ENCODE peak calls at places on chromosome 15, in nine cellular contexts. One of them, this sample, is unnamed.

GRCh38 chr15:96352594-96353377 is 22.3 kb downstream of the NR2F2 start:
- DNase-seq in thoracic aorta: no peak
- DNase-seq in fibroblast of lung: peak
- DNase-seq in left ventricle myocardium inferior: no peak
- DNase-seq in HCT116: no peak
- DNase-seq in endodermal cell: no peak
- DNase-seq in Panc1: no peak
- DNase-seq in dorsolateral prefrontal cortex: no peak
- DNase-seq in hepatocyte: no peak
- DNase-seq in this sample: no peak

GRCh38 chr15:43287254-43287653 is 20.5 kb upstream of the TGM5 start:
- DNase-seq in thoracic aorta: no peak
- DNase-seq in fibroblast of lung: no peak
- DNase-seq in left ventricle myocardium inferior: no peak
- DNase-seq in HCT116: no peak
- DNase-seq in endodermal cell: no peak
- DNase-seq in Panc1: no peak
- DNase-seq in dorsolateral prefrontal cortex: no peak
- DNase-seq in hepatocyte: no peak
- DNase-seq in this sample: no peak

GRCh38 chr15:29815000-29815704 is 7.1 kb downstream of the TJP1 start:
- DNase-seq in thoracic aorta: no peak
- DNase-seq in fibroblast of lung: peak
- DNase-seq in left ventricle myocardium inferior: no peak
- DNase-seq in HCT116: no peak
- DNase-seq in endodermal cell: peak
- DNase-seq in Panc1: no peak
- DNase-seq in dorsolateral prefrontal cortex: no peak
- DNase-seq in hepatocyte: peak
- DNase-seq in this sample: no peak

GRCh38 chr15:80169768-80170357 is 17.1 kb downstream of the FAH start:
- DNase-seq in thoracic aorta: no peak
- DNase-seq in fibroblast of lung: no peak
- DNase-seq in left ventricle myocardium inferior: no peak
- DNase-seq in HCT116: no peak
- DNase-seq in endodermal cell: no peak
- DNase-seq in Panc1: no peak
- DNase-seq in dorsolateral prefrontal cortex: no peak
- DNase-seq in hepatocyte: no peak
- DNase-seq in this sample: no peak

GRCh38 chr15:94563455-94563854 is 332.1 kb downstream of the MCTP2 start:
- DNase-seq in thoracic aorta: no peak
- DNase-seq in fibroblast of lung: no peak
- DNase-seq in left ventricle myocardium inferior: no peak
- DNase-seq in HCT116: no peak
- DNase-seq in endodermal cell: no peak
- DNase-seq in Panc1: no peak
- DNase-seq in dorsolateral prefrontal cortex: no peak
- DNase-seq in hepatocyte: no peak
- DNase-seq in this sample: no peak

GRCh38 chr15:101322849-101323477 is 27.9 kb upstream of the SNRPA1 start:
- DNase-seq in thoracic aorta: no peak
- DNase-seq in fibroblast of lung: no peak
- DNase-seq in left ventricle myocardium inferior: no peak
- DNase-seq in HCT116: no peak
- DNase-seq in endodermal cell: peak
- DNase-seq in Panc1: no peak
- DNase-seq in dorsolateral prefrontal cortex: peak
- DNase-seq in hepatocyte: no peak
- DNase-seq in this sample: no peak

GRCh38 chr15:39179980-39180379 is 400.9 kb upstream of the THBS1 start:
- DNase-seq in thoracic aorta: no peak
- DNase-seq in fibroblast of lung: no peak
- DNase-seq in left ventricle myocardium inferior: no peak
- DNase-seq in HCT116: no peak
- DNase-seq in endodermal cell: no peak
- DNase-seq in Panc1: no peak
- DNase-seq in dorsolateral prefrontal cortex: no peak
- DNase-seq in hepatocyte: no peak
- DNase-seq in this sample: no peak

GRCh38 chr15:44186724-44187123 is 8.3 kb downstream of the FRMD5 start:
- DNase-seq in thoracic aorta: no peak
- DNase-seq in fibroblast of lung: no peak
- DNase-seq in left ventricle myocardium inferior: no peak
- DNase-seq in HCT116: no peak
- DNase-seq in endodermal cell: no peak
- DNase-seq in Panc1: no peak
- DNase-seq in dorsolateral prefrontal cortex: no peak
- DNase-seq in hepatocyte: no peak
- DNase-seq in this sample: no peak

GRCh38 chr15:95615436-95615835 is 715.1 kb upstream of the NR2F2 start:
- DNase-seq in thoracic aorta: no peak
- DNase-seq in fibroblast of lung: no peak
- DNase-seq in left ventricle myocardium inferior: no peak
- DNase-seq in HCT116: no peak
- DNase-seq in endodermal cell: no peak
- DNase-seq in Panc1: no peak
- DNase-seq in dorsolateral prefrontal cortex: no peak
- DNase-seq in hepatocyte: no peak
- DNase-seq in this sample: no peak

GRCh38 chr15:39344662-39345141 is 236.2 kb upstream of the THBS1 start:
- DNase-seq in thoracic aorta: no peak
- DNase-seq in fibroblast of lung: no peak
- DNase-seq in left ventricle myocardium inferior: no peak
- DNase-seq in HCT116: no peak
- DNase-seq in endodermal cell: no peak
- DNase-seq in Panc1: no peak
- DNase-seq in dorsolateral prefrontal cortex: no peak
- DNase-seq in hepatocyte: no peak
- DNase-seq in this sample: no peak

GRCh38 chr15:93543093-93543492 is 454.1 kb upstream of the RGMA start:
- DNase-seq in thoracic aorta: no peak
- DNase-seq in fibroblast of lung: no peak
- DNase-seq in left ventricle myocardium inferior: no peak
- DNase-seq in HCT116: no peak
- DNase-seq in endodermal cell: no peak
- DNase-seq in Panc1: no peak
- DNase-seq in dorsolateral prefrontal cortex: no peak
- DNase-seq in hepatocyte: no peak
- DNase-seq in this sample: no peak

GRCh38 chr15:37058316-37058985 is 41.9 kb downstream of the MEIS2 start:
- DNase-seq in thoracic aorta: no peak
- DNase-seq in fibroblast of lung: peak
- DNase-seq in left ventricle myocardium inferior: no peak
- DNase-seq in HCT116: no peak
- DNase-seq in endodermal cell: peak
- DNase-seq in Panc1: no peak
- DNase-seq in dorsolateral prefrontal cortex: no peak
- DNase-seq in hepatocyte: peak
- DNase-seq in this sample: no peak

GRCh38 chr15:37056894-37057205 is 43.5 kb downstream of the MEIS2 start:
- DNase-seq in thoracic aorta: no peak
- DNase-seq in fibroblast of lung: peak
- DNase-seq in left ventricle myocardium inferior: no peak
- DNase-seq in HCT116: no peak
- DNase-seq in endodermal cell: no peak
- DNase-seq in Panc1: no peak
- DNase-seq in dorsolateral prefrontal cortex: no peak
- DNase-seq in hepatocyte: no peak
- DNase-seq in this sample: no peak

GRCh38 chr15:37059051-37059450 is 41.3 kb downstream of the MEIS2 start:
- DNase-seq in thoracic aorta: no peak
- DNase-seq in fibroblast of lung: peak
- DNase-seq in left ventricle myocardium inferior: no peak
- DNase-seq in HCT116: peak
- DNase-seq in endodermal cell: no peak
- DNase-seq in Panc1: no peak
- DNase-seq in dorsolateral prefrontal cortex: no peak
- DNase-seq in hepatocyte: peak
- DNase-seq in this sample: peak

GRCh38 chr15:37056168-37056893 is 44.0 kb downstream of the MEIS2 start:
- DNase-seq in thoracic aorta: no peak
- DNase-seq in fibroblast of lung: peak
- DNase-seq in left ventricle myocardium inferior: peak
- DNase-seq in HCT116: no peak
- DNase-seq in endodermal cell: no peak
- DNase-seq in Panc1: no peak
- DNase-seq in dorsolateral prefrontal cortex: no peak
- DNase-seq in hepatocyte: no peak
- DNase-seq in this sample: no peak

DNA sequence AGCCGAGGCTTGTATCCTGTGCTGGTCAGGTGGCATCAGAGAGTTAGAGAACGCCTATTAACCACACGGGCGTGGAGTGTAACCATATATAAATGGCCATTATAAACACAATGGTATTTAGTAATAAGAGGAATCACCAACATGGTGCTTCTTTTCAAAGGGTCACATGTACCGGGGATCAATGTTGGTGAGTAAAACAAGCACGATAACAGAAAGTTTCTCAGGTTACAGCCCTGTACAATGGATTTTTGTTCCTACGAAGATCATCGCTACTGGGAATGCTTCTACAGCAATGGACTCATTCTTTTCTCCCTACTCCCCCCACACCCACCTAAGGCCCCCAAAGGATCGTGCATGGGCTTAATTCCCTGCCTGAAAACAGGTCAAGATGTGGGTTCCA is 42.5 kb downstream of the MEIS2 start:
- DNase-seq in thoracic aorta: no peak
- DNase-seq in fibroblast of lung: peak
- DNase-seq in left ventricle myocardium inferior: no peak
- DNase-seq in HCT116: no peak
- DNase-seq in endodermal cell: no peak
- DNase-seq in Panc1: no peak
- DNase-seq in dorsolateral prefrontal cortex: no peak
- DNase-seq in hepatocyte: no peak
- DNase-seq in this sample: no peak
- H3K27ac ChIP-seq in thoracic aorta: no peak
- H3K27ac ChIP-seq in fibroblast of lung: no peak
- H3K27ac ChIP-seq in left ventricle myocardium inferior: peak
- H3K27ac ChIP-seq in HCT116: no peak
- H3K27ac ChIP-seq in endodermal cell: peak
- H3K27ac ChIP-seq in Panc1: no peak
- H3K27ac ChIP-seq in dorsolateral prefrontal cortex: no peak
- H3K27ac ChIP-seq in hepatocyte: peak
- H3K27ac ChIP-seq in this sample: no peak

GRCh38 chr15:58842713-58843396 is 71.8 kb downstream of the MINDY2 start:
- DNase-seq in thoracic aorta: no peak
- DNase-seq in fibroblast of lung: no peak
- DNase-seq in left ventricle myocardium inferior: no peak
- DNase-seq in HCT116: no peak
- DNase-seq in endodermal cell: no peak
- DNase-seq in Panc1: no peak
- DNase-seq in dorsolateral prefrontal cortex: no peak
- DNase-seq in hepatocyte: no peak
- DNase-seq in this sample: no peak

GRCh38 chr15:58840048-58840447 is 68.9 kb downstream of the MINDY2 start:
- DNase-seq in thoracic aorta: no peak
- DNase-seq in fibroblast of lung: peak
- DNase-seq in left ventricle myocardium inferior: no peak
- DNase-seq in HCT116: no peak
- DNase-seq in endodermal cell: no peak
- DNase-seq in Panc1: no peak
- DNase-seq in dorsolateral prefrontal cortex: no peak
- DNase-seq in hepatocyte: no peak
- DNase-seq in this sample: no peak

DNA sequence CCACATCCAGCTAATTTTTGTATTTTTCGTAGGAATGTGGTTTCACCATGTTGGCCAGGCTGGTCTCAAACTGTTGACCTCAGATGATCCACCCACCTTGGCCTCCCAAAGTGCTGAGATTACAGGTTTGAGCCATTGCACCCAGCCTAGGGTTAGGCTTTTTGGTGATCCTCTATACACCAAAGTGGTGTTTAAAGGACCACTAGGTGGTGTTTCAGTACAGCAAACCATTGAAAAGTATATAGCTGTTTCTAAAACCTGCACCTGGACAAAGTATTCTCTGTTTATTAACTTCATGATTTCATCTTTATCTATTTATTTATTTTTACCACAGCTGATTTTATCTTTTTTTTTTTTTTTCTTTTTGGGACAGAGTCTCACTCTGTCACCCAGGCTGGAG is 68.4 kb downstream of the MINDY2 start:
- DNase-seq in thoracic aorta: no peak
- DNase-seq in fibroblast of lung: no peak
- DNase-seq in left ventricle myocardium inferior: no peak
- DNase-seq in HCT116: no peak
- DNase-seq in endodermal cell: no peak
- DNase-seq in Panc1: no peak
- DNase-seq in dorsolateral prefrontal cortex: no peak
- DNase-seq in hepatocyte: no peak
- DNase-seq in this sample: peak
- TF ChIP-seq CTCF in thoracic aorta: no peak
- TF ChIP-seq CTCF in fibroblast of lung: peak
- TF ChIP-seq CTCF in left ventricle myocardium inferior: peak
- TF ChIP-seq CTCF in HCT116: peak
- TF ChIP-seq CTCF in endodermal cell: peak
- TF ChIP-seq CTCF in Panc1: peak
- TF ChIP-seq CTCF in dorsolateral prefrontal cortex: no peak
- TF ChIP-seq CTCF in hepatocyte: peak
- TF ChIP-seq CTCF in this sample: peak

DNA sequence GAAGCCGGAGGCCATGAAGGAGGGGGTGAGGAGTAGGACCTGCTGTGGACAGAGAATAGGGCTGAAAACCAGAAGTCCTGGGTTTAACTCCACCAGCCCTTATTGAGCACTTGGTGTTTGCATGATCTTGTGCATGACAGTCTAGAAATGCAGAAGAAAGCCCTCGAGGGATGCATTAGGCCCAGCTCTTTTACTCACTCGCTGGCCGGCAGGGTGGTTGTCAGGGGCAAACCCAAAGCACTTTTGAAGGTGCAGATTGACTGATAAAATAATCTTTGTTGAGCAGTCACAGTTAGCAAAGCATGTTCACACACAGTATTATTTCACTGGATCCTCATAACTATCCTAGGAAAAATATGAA is 55.3 kb downstream of the CORO2B start:
- DNase-seq in thoracic aorta: no peak
- DNase-seq in fibroblast of lung: no peak
- DNase-seq in left ventricle myocardium inferior: no peak
- DNase-seq in HCT116: no peak
- DNase-seq in endodermal cell: no peak
- DNase-seq in Panc1: no peak
- DNase-seq in dorsolateral prefrontal cortex: no peak
- DNase-seq in hepatocyte: no peak
- DNase-seq in this sample: no peak
- H3K27ac ChIP-seq in thoracic aorta: no peak
- H3K27ac ChIP-seq in fibroblast of lung: no peak
- H3K27ac ChIP-seq in left ventricle myocardium inferior: peak
- H3K27ac ChIP-seq in HCT116: no peak
- H3K27ac ChIP-seq in endodermal cell: no peak
- H3K27ac ChIP-seq in Panc1: no peak
- H3K27ac ChIP-seq in dorsolateral prefrontal cortex: peak
- H3K27ac ChIP-seq in hepatocyte: no peak
- H3K27ac ChIP-seq in this sample: no peak

GRCh38 chr15:61528590-61528929 is 299.5 kb upstream of the RORA start:
- DNase-seq in thoracic aorta: no peak
- DNase-seq in fibroblast of lung: no peak
- DNase-seq in left ventricle myocardium inferior: no peak
- DNase-seq in HCT116: no peak
- DNase-seq in endodermal cell: no peak
- DNase-seq in Panc1: no peak
- DNase-seq in dorsolateral prefrontal cortex: no peak
- DNase-seq in hepatocyte: no peak
- DNase-seq in this sample: no peak

GRCh38 chr15:61527836-61528589 is 298.9 kb upstream of the RORA start:
- DNase-seq in thoracic aorta: no peak
- DNase-seq in fibroblast of lung: no peak
- DNase-seq in left ventricle myocardium inferior: no peak
- DNase-seq in HCT116: no peak
- DNase-seq in endodermal cell: peak
- DNase-seq in Panc1: no peak
- DNase-seq in dorsolateral prefrontal cortex: no peak
- DNase-seq in hepatocyte: no peak
- DNase-seq in this sample: no peak

GRCh38 chr15:61530769-61531168 is 301.7 kb upstream of the RORA start:
- DNase-seq in thoracic aorta: no peak
- DNase-seq in fibroblast of lung: no peak
- DNase-seq in left ventricle myocardium inferior: no peak
- DNase-seq in HCT116: no peak
- DNase-seq in endodermal cell: peak
- DNase-seq in Panc1: no peak
- DNase-seq in dorsolateral prefrontal cortex: no peak
- DNase-seq in hepatocyte: no peak
- DNase-seq in this sample: no peak
- TF ChIP-seq CTCF in thoracic aorta: no peak
- TF ChIP-seq CTCF in fibroblast of lung: no peak
- TF ChIP-seq CTCF in left ventricle myocardium inferior: no peak
- TF ChIP-seq CTCF in HCT116: no peak
- TF ChIP-seq CTCF in endodermal cell: peak
- TF ChIP-seq CTCF in Panc1: no peak
- TF ChIP-seq CTCF in dorsolateral prefrontal cortex: no peak
- TF ChIP-seq CTCF in hepatocyte: no peak
- TF ChIP-seq CTCF in this sample: no peak